ENCODE peak calls at places on chromosome 1, in ten cellular contexts. One of them, this sample, is unnamed.

GRCh38 chr1:235073331-235073967 is 55.2 kb downstream of the TOMM20 start:
- DNase-seq in tibial nerve: no peak
- DNase-seq in amygdala: no peak
- DNase-seq in pulmonary artery endothelial cell: no peak
- DNase-seq in mucosa of descending colon: peak; percentile 85
- DNase-seq in IMR-90: no peak
- DNase-seq in effector CD4-positive, alpha-beta T cell: no peak
- DNase-seq in stimulated activated naive CD4-positive, alpha-beta T cell: no peak
- DNase-seq in activated T-cell treated with anti-CD3 and anti-CD28 coated beads, Interleukin-2, amount 50 U/mL, for 24 hours: no peak
- DNase-seq in foreskin fibroblast: no peak
- DNase-seq in this sample: no peak

GRCh38 chr1:58721247-58721820 is 21.5 kb upstream of the MYSM1 start:
- DNase-seq in stimulated activated naive CD4-positive, alpha-beta T cell: no peak
- DNase-seq in foreskin fibroblast: no peak
- DNase-seq in pulmonary artery endothelial cell: no peak
- DNase-seq in mucosa of descending colon: no peak
- DNase-seq in activated T-cell treated with anti-CD3 and anti-CD28 coated beads, Interleukin-2, amount 50 U/mL, for 24 hours: no peak
- DNase-seq in IMR-90: no peak
- DNase-seq in amygdala: no peak
- DNase-seq in tibial nerve: no peak
- DNase-seq in effector CD4-positive, alpha-beta T cell: no peak
- DNase-seq in this sample: no peak

GRCh38 chr1:203839081-203839480 is 22.3 kb upstream of the SNRPE start:
- DNase-seq in amygdala: no peak
- DNase-seq in foreskin fibroblast: peak; percentile 31
- DNase-seq in IMR-90: peak; percentile 76
- DNase-seq in pulmonary artery endothelial cell: no peak
- DNase-seq in stimulated activated naive CD4-positive, alpha-beta T cell: no peak
- DNase-seq in mucosa of descending colon: no peak
- DNase-seq in activated T-cell treated with anti-CD3 and anti-CD28 coated beads, Interleukin-2, amount 50 U/mL, for 24 hours: no peak
- DNase-seq in effector CD4-positive, alpha-beta T cell: no peak
- DNase-seq in tibial nerve: no peak
- DNase-seq in this sample: peak; percentile 91

GRCh38 chr1:44559361-44559760 is 114.9 kb downstream of the TMEM53 start:
- DNase-seq in mucosa of descending colon: no peak
- DNase-seq in amygdala: no peak
- DNase-seq in activated T-cell treated with anti-CD3 and anti-CD28 coated beads, Interleukin-2, amount 50 U/mL, for 24 hours: no peak
- DNase-seq in tibial nerve: no peak
- DNase-seq in effector CD4-positive, alpha-beta T cell: no peak
- DNase-seq in pulmonary artery endothelial cell: no peak
- DNase-seq in stimulated activated naive CD4-positive, alpha-beta T cell: no peak
- DNase-seq in IMR-90: no peak
- DNase-seq in foreskin fibroblast: no peak
- DNase-seq in this sample: no peak

GRCh38 chr1:31621872-31622730 is 4.6 kb downstream of the HCRTR1 start:
- DNase-seq in foreskin fibroblast: no peak
- DNase-seq in mucosa of descending colon: no peak
- DNase-seq in amygdala: no peak
- DNase-seq in stimulated activated naive CD4-positive, alpha-beta T cell: no peak
- DNase-seq in activated T-cell treated with anti-CD3 and anti-CD28 coated beads, Interleukin-2, amount 50 U/mL, for 24 hours: no peak
- DNase-seq in tibial nerve: no peak
- DNase-seq in pulmonary artery endothelial cell: no peak
- DNase-seq in IMR-90: no peak
- DNase-seq in effector CD4-positive, alpha-beta T cell: no peak
- DNase-seq in this sample: no peak

GRCh38 chr1:224733021-224733911 is 117.1 kb downstream of the CNIH3 start:
- DNase-seq in effector CD4-positive, alpha-beta T cell: no peak
- DNase-seq in tibial nerve: no peak
- DNase-seq in IMR-90: peak; percentile 25
- DNase-seq in foreskin fibroblast: peak; percentile 59
- DNase-seq in amygdala: no peak
- DNase-seq in activated T-cell treated with anti-CD3 and anti-CD28 coated beads, Interleukin-2, amount 50 U/mL, for 24 hours: no peak
- DNase-seq in stimulated activated naive CD4-positive, alpha-beta T cell: no peak
- DNase-seq in mucosa of descending colon: no peak
- DNase-seq in pulmonary artery endothelial cell: no peak
- DNase-seq in this sample: no peak

GRCh38 chr1:79614762-79615161 is 608.2 kb upstream of the ADGRL4 start:
- DNase-seq in foreskin fibroblast: peak; percentile 53
- DNase-seq in IMR-90: peak; percentile 18
- DNase-seq in stimulated activated naive CD4-positive, alpha-beta T cell: no peak
- DNase-seq in tibial nerve: no peak
- DNase-seq in mucosa of descending colon: no peak
- DNase-seq in activated T-cell treated with anti-CD3 and anti-CD28 coated beads, Interleukin-2, amount 50 U/mL, for 24 hours: no peak
- DNase-seq in pulmonary artery endothelial cell: no peak
- DNase-seq in effector CD4-positive, alpha-beta T cell: no peak
- DNase-seq in amygdala: no peak
- DNase-seq in this sample: no peak

GRCh38 chr1:145716641-145717061 is 2.6 kb upstream of the CD160 start:
- DNase-seq in IMR-90: no peak
- DNase-seq in effector CD4-positive, alpha-beta T cell: no peak
- DNase-seq in activated T-cell treated with anti-CD3 and anti-CD28 coated beads, Interleukin-2, amount 50 U/mL, for 24 hours: no peak
- DNase-seq in foreskin fibroblast: peak; percentile 81
- DNase-seq in pulmonary artery endothelial cell: no peak
- DNase-seq in stimulated activated naive CD4-positive, alpha-beta T cell: no peak
- DNase-seq in amygdala: no peak
- DNase-seq in mucosa of descending colon: no peak
- DNase-seq in tibial nerve: no peak
- DNase-seq in this sample: no peak

GRCh38 chr1:153670257-153670858 is 435 bp downstream of the ILF2 start:
- DNase-seq in tibial nerve: no peak
- DNase-seq in IMR-90: no peak
- DNase-seq in effector CD4-positive, alpha-beta T cell: no peak
- DNase-seq in pulmonary artery endothelial cell: no peak
- DNase-seq in amygdala: no peak
- DNase-seq in stimulated activated naive CD4-positive, alpha-beta T cell: no peak
- DNase-seq in activated T-cell treated with anti-CD3 and anti-CD28 coated beads, Interleukin-2, amount 50 U/mL, for 24 hours: no peak
- DNase-seq in foreskin fibroblast: no peak
- DNase-seq in mucosa of descending colon: no peak
- DNase-seq in this sample: no peak

GRCh38 chr1:91404151-91405012 is at the start of gene HFM1:
- DNase-seq in stimulated activated naive CD4-positive, alpha-beta T cell: peak; percentile 9
- DNase-seq in foreskin fibroblast: peak; percentile 88
- DNase-seq in amygdala: peak; percentile 17
- DNase-seq in pulmonary artery endothelial cell: no peak
- DNase-seq in IMR-90: peak; percentile 69
- DNase-seq in effector CD4-positive, alpha-beta T cell: peak; percentile 2
- DNase-seq in mucosa of descending colon: peak; percentile 72
- DNase-seq in tibial nerve: peak; percentile 28
- DNase-seq in activated T-cell treated with anti-CD3 and anti-CD28 coated beads, Interleukin-2, amount 50 U/mL, for 24 hours: peak; percentile 74
- DNase-seq in this sample: peak; percentile 41

GRCh38 chr1:180842052-180842451 is 70.6 kb upstream of the KIAA1614 start:
- DNase-seq in mucosa of descending colon: no peak
- DNase-seq in effector CD4-positive, alpha-beta T cell: no peak
- DNase-seq in IMR-90: peak; percentile 85
- DNase-seq in foreskin fibroblast: peak; percentile 78
- DNase-seq in activated T-cell treated with anti-CD3 and anti-CD28 coated beads, Interleukin-2, amount 50 U/mL, for 24 hours: no peak
- DNase-seq in stimulated activated naive CD4-positive, alpha-beta T cell: no peak
- DNase-seq in amygdala: no peak
- DNase-seq in tibial nerve: no peak
- DNase-seq in pulmonary artery endothelial cell: no peak
- DNase-seq in this sample: peak; percentile 35

GRCh38 chr1:228379165-228379460 is 27.5 kb downstream of the TRIM11 start:
- DNase-seq in amygdala: no peak
- DNase-seq in pulmonary artery endothelial cell: no peak
- DNase-seq in activated T-cell treated with anti-CD3 and anti-CD28 coated beads, Interleukin-2, amount 50 U/mL, for 24 hours: peak; percentile 52
- DNase-seq in mucosa of descending colon: peak; percentile 62
- DNase-seq in effector CD4-positive, alpha-beta T cell: no peak
- DNase-seq in tibial nerve: no peak
- DNase-seq in IMR-90: no peak
- DNase-seq in foreskin fibroblast: peak; percentile 64
- DNase-seq in stimulated activated naive CD4-positive, alpha-beta T cell: no peak
- DNase-seq in this sample: no peak

GRCh38 chr1:108190686-108191416 is 9.3 kb downstream of the SLC25A24 start:
- DNase-seq in foreskin fibroblast: no peak
- DNase-seq in effector CD4-positive, alpha-beta T cell: no peak
- DNase-seq in stimulated activated naive CD4-positive, alpha-beta T cell: no peak
- DNase-seq in tibial nerve: no peak
- DNase-seq in activated T-cell treated with anti-CD3 and anti-CD28 coated beads, Interleukin-2, amount 50 U/mL, for 24 hours: no peak
- DNase-seq in IMR-90: no peak
- DNase-seq in amygdala: no peak
- DNase-seq in mucosa of descending colon: no peak
- DNase-seq in pulmonary artery endothelial cell: no peak
- DNase-seq in this sample: no peak

GRCh38 chr1:55195523-55196233 is 19.5 kb downstream of the USP24 start:
- DNase-seq in effector CD4-positive, alpha-beta T cell: no peak
- DNase-seq in foreskin fibroblast: peak; percentile 80
- DNase-seq in mucosa of descending colon: no peak
- DNase-seq in activated T-cell treated with anti-CD3 and anti-CD28 coated beads, Interleukin-2, amount 50 U/mL, for 24 hours: no peak
- DNase-seq in tibial nerve: no peak
- DNase-seq in amygdala: no peak
- DNase-seq in stimulated activated naive CD4-positive, alpha-beta T cell: no peak
- DNase-seq in IMR-90: peak; percentile 69
- DNase-seq in pulmonary artery endothelial cell: no peak
- DNase-seq in this sample: peak; percentile 29

GRCh38 chr1:2541619-2542246 is 11.7 kb upstream of the HES5 start:
- DNase-seq in foreskin fibroblast: no peak
- DNase-seq in effector CD4-positive, alpha-beta T cell: no peak
- DNase-seq in pulmonary artery endothelial cell: no peak
- DNase-seq in stimulated activated naive CD4-positive, alpha-beta T cell: no peak
- DNase-seq in mucosa of descending colon: peak; percentile 95
- DNase-seq in tibial nerve: no peak
- DNase-seq in IMR-90: no peak
- DNase-seq in activated T-cell treated with anti-CD3 and anti-CD28 coated beads, Interleukin-2, amount 50 U/mL, for 24 hours: no peak
- DNase-seq in amygdala: no peak
- DNase-seq in this sample: no peak

This sample was measured in fibroblast of the conjunctiva.